ENCODE peak calls at places on chromosomes 2 and 18, in nine cellular contexts. A is neural progenitor cell, D is hepatocyte, H is PC-3, G is GM23248, T is MM.1S, C is HCT116, X is SK-N-SH, R is GM23338. N is an unnamed sample.
A peak's percentile ranks its signal among the peaks of the same experiment; 100 is the strongest.

GRCh38 chr18:67783215-67783946 is 266.9 kb upstream of the DSEL start:
- DNase-seq in A (no peak), D (no peak), H (peak; percentile 96), G (peak; percentile 95), T (no peak), C (no peak), X (no peak), R (no peak), N (no peak)

GRCh38 chr2:64781991-64782390 is 128.3 kb upstream of the SERTAD2 start:
- DNase-seq in A (no peak), D (no peak), H (peak; percentile 49), G (peak; percentile 81), T (no peak), C (no peak), X (no peak), R (no peak), N (no peak)

GRCh38 chr2:47226124-47227040 is 71.3 kb upstream of the STPG4 start:
- DNase-seq in A (no peak), D (peak; percentile 44), H (no peak), G (no peak), T (no peak), C (no peak), X (no peak), R (no peak), N (peak; percentile 5)

GRCh38 chr2:10014418-10015190 is 28.7 kb upstream of the KLF11 start:
- DNase-seq in A (no peak), D (no peak), H (peak; percentile 72), G (no peak), T (no peak), C (no peak), X (no peak), R (no peak), N (no peak)

GRCh38 chr2:118119158-118119715 is 31.0 kb downstream of the INSIG2 start:
- DNase-seq in A (no peak), D (no peak), H (no peak), G (peak; percentile 13), T (no peak), C (no peak), X (no peak), R (no peak), N (no peak)

GRCh38 chr2:144629937-144630336 is 110.0 kb upstream of the ZEB2 start:
- DNase-seq in A (no peak), D (no peak), H (no peak), G (peak; percentile 42), T (no peak), C (no peak), X (no peak), R (no peak), N (no peak)

GRCh38 chr2:57139179-57139578 is 907.4 kb upstream of the VRK2 start:
- DNase-seq in A (no peak), D (no peak), H (peak; percentile 6), G (no peak), T (no peak), C (no peak), X (no peak), R (no peak), N (no peak)

GRCh38 chr2:32523711-32524110 is 104.1 kb upstream of the TTC27 start:
- DNase-seq in A (no peak), D (no peak), H (no peak), G (no peak), T (no peak), C (no peak), X (no peak), R (no peak), N (no peak)

GRCh38 chr2:29042581-29043075 is 31.7 kb downstream of the PCARE start:
- DNase-seq in A (no peak), D (no peak), H (no peak), G (no peak), T (no peak), C (no peak), X (peak; percentile 72), R (no peak), N (no peak)

GRCh38 chr2:26477126-26477910 is 606 bp downstream of the OTOF start:
- DNase-seq in A (peak; percentile 31), D (no peak), H (no peak), G (peak; percentile 17), T (no peak), C (no peak), X (no peak), R (peak; percentile 29), N (no peak)

GRCh38 chr2:62604336-62604735 is 98.3 kb upstream of the TMEM17 start:
- DNase-seq in A (no peak), D (no peak), H (peak; percentile 82), G (peak; percentile 20), T (no peak), C (no peak), X (no peak), R (no peak), N (no peak)

GRCh38 chr18:36124841-36125240 is 4.3 kb downstream of the SLC39A6 start:
- DNase-seq in A (no peak), D (no peak), H (no peak), G (no peak), T (no peak), C (no peak), X (no peak), R (no peak), N (no peak)

GRCh38 chr2:16927398-16927797 is 261.8 kb upstream of the CYRIA start:
- DNase-seq in A (no peak), D (no peak), H (no peak), G (no peak), T (no peak), C (no peak), X (no peak), R (no peak), N (no peak)

GRCh38 chr2:161238559-161239415 is 69.4 kb upstream of the PSMD14 start:
- DNase-seq in A (peak; percentile 88), D (peak; percentile 69), H (peak; percentile 48), G (peak; percentile 73), T (peak; percentile 31), C (no peak), X (peak; percentile 80), R (peak; percentile 96), N (peak; percentile 35)
- TF ChIP-seq EZH2phosphoT487 in A (no peak), D (no peak), H (no peak), G (no peak), T (no peak), C (no peak), X (no peak), R (no peak), N (no peak)

DNA sequence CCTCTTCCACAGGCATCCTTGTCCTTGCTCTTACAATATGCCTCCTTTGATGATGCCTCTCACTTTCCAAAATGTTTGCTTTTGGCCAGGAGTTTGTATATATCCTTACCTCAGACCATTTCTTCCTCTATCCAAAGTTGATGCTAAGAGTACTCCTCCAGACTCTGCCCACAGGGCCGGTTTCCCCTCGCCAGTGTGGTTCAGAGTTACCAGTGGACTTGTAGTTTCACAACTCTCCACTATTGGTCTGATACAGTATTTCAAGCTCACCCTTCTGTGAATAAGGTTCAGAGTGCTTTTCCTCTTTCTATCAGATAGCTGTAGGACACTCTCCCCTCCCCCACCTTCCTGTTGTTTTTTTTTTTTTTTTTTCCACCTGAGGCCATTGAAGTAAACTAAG is 42.2 kb upstream of the LINC00305 start:
- DNase-seq in A (no peak), D (no peak), H (no peak), G (no peak), T (peak; percentile 16), C (no peak), X (no peak), R (no peak), N (no peak)
- H3K27ac ChIP-seq in A (no peak overlapping the region), D (no peak overlapping the region), H (no peak overlapping the region), G (no peak overlapping the region), T (no peak overlapping the region), C (no peak overlapping the region), X (no peak overlapping the region), R (no peak overlapping the region), N (no peak overlapping the region)

GRCh38 chr2:236712961-236713673 is 143.5 kb downstream of the ACKR3 start:
- DNase-seq in A (no peak), D (peak; percentile 39), H (no peak), G (no peak), T (no peak), C (no peak), X (no peak), R (no peak), N (no peak)

GRCh38 chr2:236715077-236715476 is 145.5 kb downstream of the ACKR3 start:
- DNase-seq in A (peak; percentile 56), D (peak; percentile 55), H (no peak), G (no peak), T (no peak), C (no peak), X (peak; percentile 30), R (no peak), N (no peak)

GRCh38 chr2:236712304-236712703 is 142.7 kb downstream of the ACKR3 start:
- DNase-seq in A (no peak), D (no peak), H (peak; percentile 49), G (peak; percentile 59), T (no peak), C (no peak), X (no peak), R (no peak), N (no peak)

GRCh38 chr2:236714061-236714460 is 144.4 kb downstream of the ACKR3 start:
- DNase-seq in A (no peak), D (no peak), H (peak; percentile 24), G (no peak), T (no peak), C (no peak), X (no peak), R (no peak), N (no peak)

GRCh38 chr2:236711440-236711839 is 141.8 kb downstream of the ACKR3 start:
- DNase-seq in A (no peak), D (no peak), H (peak; percentile 89), G (peak; percentile 93), T (peak; percentile 41), C (no peak), X (no peak), R (no peak), N (no peak)
- H3K4me3 ChIP-seq in A (no peak overlapping the region), D (no peak overlapping the region), H (no peak overlapping the region), G (no peak overlapping the region), T (no peak overlapping the region), C (no peak overlapping the region), X (no peak overlapping the region), R (no peak overlapping the region), N (no peak overlapping the region)

DNA sequence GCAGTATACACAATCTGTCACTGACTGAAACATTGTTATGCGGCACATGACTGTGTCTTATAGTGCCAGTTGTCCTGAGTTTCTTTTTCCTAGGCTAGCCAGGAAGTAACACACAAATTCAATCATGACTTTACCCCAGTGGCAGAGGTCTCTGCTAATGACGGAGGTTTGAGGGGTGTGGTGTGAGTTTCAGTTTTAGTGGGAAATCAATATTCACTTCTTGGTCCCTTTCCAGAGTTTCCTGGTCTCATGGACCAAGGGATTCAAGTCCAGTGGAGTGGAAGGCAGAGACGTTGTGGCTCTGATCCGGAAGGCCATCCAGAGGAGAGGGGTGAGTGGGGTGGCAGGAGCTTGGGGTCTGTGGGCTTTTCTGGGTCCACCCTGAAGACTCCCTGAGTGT is 39.1 kb downstream of the HK2 start:
- DNase-seq in A (no peak), D (no peak), H (no peak), G (no peak), T (no peak), C (no peak), X (no peak), R (no peak), N (no peak)
- TF ChIP-seq EZH2phosphoT487 in A (no peak), D (no peak), H (no peak), G (no peak), T (no peak), C (no peak), X (no peak), R (no peak), N (no peak)

GRCh38 chr2:215625207-215625606 is 189.3 kb upstream of the FN1 start:
- DNase-seq in A (no peak), D (no peak), H (no peak), G (no peak), T (peak; percentile 23), C (no peak), X (no peak), R (no peak), N (no peak)
- H3K27ac ChIP-seq in A (no peak overlapping the region), D (peak overlapping the region; percentile 83), H (no peak overlapping the region), G (peak overlapping the region; percentile 73), T (no peak overlapping the region), C (no peak overlapping the region), X (no peak overlapping the region), R (peak overlapping the region; percentile 16), N (no peak overlapping the region)